ENCODE peak calls at places on chromosome 18, in five cellular contexts. Y is cardiac fibroblast, U is NCI-H460, Q is uterus, R is hypothalamus. X is an unnamed sample.
A peak's percentile ranks its signal among the peaks of the same experiment; 100 is the strongest.

GRCh38 chr18:65869527-65869926 is 118.7 kb downstream of the CDH7 start:
- DNase-seq in Y (no peak), U (no peak), Q (no peak), R (no peak), X (no peak)

GRCh38 chr18:30562231-30562630 is 480.3 kb downstream of the DSC3 start:
- DNase-seq in Y (no peak), U (no peak), Q (no peak), R (no peak), X (no peak)

GRCh38 chr18:33495278-33495677 is 54.8 kb upstream of the CCDC178 start:
- DNase-seq in Y (peak; percentile 52), U (peak; percentile 33), Q (no peak), R (no peak), X (peak; percentile 56)

GRCh38 chr18:56678836-56679565 is 27.8 kb downstream of the WDR7 start:
- DNase-seq in Y (no peak), U (no peak), Q (no peak), R (no peak), X (no peak)

GRCh38 chr18:79169958-79170555 is 100.9 kb downstream of the ATP9B start:
- DNase-seq in Y (peak; percentile 68), U (no peak), Q (no peak), R (no peak), X (no peak)

GRCh38 chr18:79944126-79944731 is 7.2 kb downstream of the SLC66A2 start:
- DNase-seq in Y (peak; percentile 18), U (no peak), Q (peak; percentile 65), R (no peak), X (no peak)

GRCh38 chr18:46680784-46681695 is 24.0 kb upstream of the LOXHD1 start:
- DNase-seq in Y (no peak), U (no peak), Q (no peak), R (no peak), X (no peak)

GRCh38 chr18:72847134-72847533 is 20.7 kb downstream of the NETO1 start:
- DNase-seq in Y (no peak), U (no peak), Q (no peak), R (no peak), X (no peak)

GRCh38 chr18:3603460-3604259 is 153.7 kb downstream of the TGIF1 start:
- DNase-seq in Y (peak; percentile 98), U (peak; percentile 97), Q (no peak), R (peak; percentile 40), X (peak; percentile 88)

GRCh38 chr18:9619990-9620389 is 5.6 kb upstream of the PPP4R1 start:
- DNase-seq in Y (peak; percentile 62), U (no peak), Q (no peak), R (no peak), X (no peak)

GRCh38 chr18:12585218-12585617 is 72.7 kb downstream of the SPIRE1 start:
- DNase-seq in Y (no peak), U (no peak), Q (no peak), R (no peak), X (no peak)

GRCh38 chr18:11482271-11482670 is 127.1 kb upstream of the SLC35G4 start:
- DNase-seq in Y (no peak), U (no peak), Q (no peak), R (no peak), X (no peak)

GRCh38 chr18:49305688-49306336 is 154.6 kb downstream of the DYM start:
- DNase-seq in Y (no peak), U (no peak), Q (no peak), R (no peak), X (no peak)

GRCh38 chr18:75208055-75208835 is 694 bp downstream of the PTGR3 start:
- DNase-seq in Y (peak; percentile 66), U (peak; percentile 13), Q (peak; percentile 46), R (peak; percentile 76), X (peak; percentile 31)

GRCh38 chr18:47050468-47050867 is 15.0 kb upstream of the ELOA2 start:
- DNase-seq in Y (peak; percentile 75), U (peak; percentile 29), Q (no peak), R (no peak), X (peak; percentile 39)

GRCh38 chr18:37381554-37381953 is 184.0 kb downstream of the CELF4 start:
- DNase-seq in Y (no peak), U (no peak), Q (no peak), R (no peak), X (no peak)

GRCh38 chr18:35444636-35445035 is 53.1 kb downstream of the INO80C start:
- DNase-seq in Y (no peak), U (no peak), Q (no peak), R (peak; percentile 15), X (no peak)

GRCh38 chr18:23833714-23834113 is 144.5 kb downstream of the LAMA3 start:
- DNase-seq in Y (no peak), U (no peak), Q (no peak), R (no peak), X (no peak)

GRCh38 chr18:44238449-44238848 is 442.2 kb upstream of the SETBP1 start:
- DNase-seq in Y (no peak), U (no peak), Q (no peak), R (no peak), X (peak; percentile 14)

GRCh38 chr18:435940-436339 is 64.6 kb downstream of the COLEC12 start:
- DNase-seq in Y (peak; percentile 51), U (no peak), Q (no peak), R (peak; percentile 45), X (no peak)

GRCh38 chr18:23283933-23284430 is 148.7 kb downstream of the CABLES1 start:
- DNase-seq in Y (peak; percentile 66), U (no peak), Q (no peak), R (no peak), X (peak; percentile 47)

GRCh38 chr18:73741946-73742345 is 405.7 kb downstream of the FBXO15 start:
- DNase-seq in Y (peak; percentile 75), U (no peak), Q (no peak), R (no peak), X (no peak)

GRCh38 chr18:23231340-23232021 is 96.2 kb downstream of the CABLES1 start:
- DNase-seq in Y (peak; percentile 99), U (no peak), Q (peak; percentile 64), R (no peak), X (peak; percentile 98)

GRCh38 chr18:50507120-50507590 is 52.7 kb upstream of the MAPK4 start:
- DNase-seq in Y (peak; percentile 19), U (peak; percentile 26), Q (peak; percentile 16), R (peak; percentile 49), X (peak; percentile 14)

X was measured in brain microvascular endothelial cell.